ENCODE peak calls at places on chromosomes 6 and 20, in nine cellular contexts. V is A549, O is stomach, M is right lobe of liver, D is upper lobe of left lung, K is endothelial cell of umbilical vein, P is NB4, J is heart left ventricle, U is esophagus squamous epithelium. L is an unnamed sample.

GRCh38 chr20:51400051-51400926 is 142.2 kb downstream of the NFATC2 start:
- DNase-seq in U (peak; percentile 8), K (no peak), O (peak; percentile 32), M (no peak), D (no peak), P (no peak), V (no peak), J (no peak), L (no peak)

GRCh38 chr20:709421-709820 is 33.8 kb upstream of the SCRT2 start:
- DNase-seq in U (no peak), D (no peak), J (no peak), O (peak; percentile 56), K (no peak), V (no peak), M (no peak), P (no peak), L (no peak)

GRCh38 chr6:39218868-39219567 is 10.3 kb downstream of the KCNK5 start:
- DNase-seq in J (no peak), U (no peak), P (peak; percentile 81), M (no peak), O (no peak), K (no peak), V (no peak), D (no peak), L (no peak)

GRCh38 chr6:6057442-6058053 is 50.8 kb upstream of the NRN1 start:
- DNase-seq in V (peak; percentile 50), J (no peak), P (peak; percentile 72), O (no peak), K (peak; percentile 57), M (no peak), U (no peak), D (no peak), L (no peak)

GRCh38 chr6:2749972-2750600 is 636 bp downstream of the MYLK4 start:
- DNase-seq in V (peak; percentile 50), P (peak; percentile 82), D (no peak), O (peak; percentile 67), K (peak; percentile 65), M (no peak), J (peak; percentile 49), U (no peak), L (peak; percentile 41)

GRCh38 chr6:170039156-170040114 is 251.4 kb downstream of the DLL1 start:
- DNase-seq in P (no peak), M (no peak), U (no peak), J (no peak), K (no peak), O (no peak), V (no peak), D (peak; percentile 45), L (no peak)

GRCh38 chr6:137424243-137424642 is 70.0 kb downstream of the OLIG3 start:
- DNase-seq in K (no peak), P (no peak), U (no peak), D (no peak), M (no peak), O (no peak), V (no peak), J (no peak), L (no peak)

GRCh38 chr6:4613795-4614194 is 162.4 kb upstream of the CDYL start:
- DNase-seq in O (no peak), K (no peak), V (no peak), J (no peak), P (no peak), U (no peak), M (no peak), D (no peak), L (no peak)

GRCh38 chr20:3889489-3890409 is 562 bp downstream of the PANK2 start:
- DNase-seq in O (peak; percentile 40), V (peak; percentile 37), J (peak; percentile 58), P (peak; percentile 68), M (peak; percentile 64), K (peak; percentile 53), D (peak; percentile 89), U (no peak), L (no peak)

GRCh38 chr20:37251836-37252477 is 9.7 kb downstream of the GHRH start:
- DNase-seq in P (no peak), O (no peak), K (no peak), V (no peak), J (no peak), U (no peak), M (no peak), D (no peak), L (no peak)

GRCh38 chr6:62797190-62797589 is 414.1 kb upstream of the FKBP1C start:
- DNase-seq in O (no peak), D (no peak), K (no peak), U (no peak), M (no peak), J (no peak), V (no peak), P (no peak), L (no peak)

GRCh38 chr6:30754631-30755030 is 10.3 kb upstream of the IER3 start:
- DNase-seq in U (no peak), P (no peak), M (no peak), O (no peak), J (no peak), V (no peak), D (no peak), K (no peak), L (no peak)

GRCh38 chr20:54199721-54200176 is 8.1 kb upstream of the PFDN4 start:
- DNase-seq in P (peak; percentile 76), D (no peak), V (peak; percentile 85), U (no peak), K (peak; percentile 77), J (peak; percentile 37), M (peak; percentile 78), O (peak; percentile 81), L (peak; percentile 47)

GRCh38 chr6:109869398-109870165 is 108.5 kb upstream of the GPR6 start:
- DNase-seq in M (no peak), K (no peak), U (no peak), O (no peak), J (peak; percentile 22), P (no peak), D (no peak), V (no peak), L (no peak)

GRCh38 chr6:127013865-127014264 is 104.6 kb upstream of the RSPO3 start:
- DNase-seq in O (no peak), V (peak; percentile 35), M (no peak), J (no peak), K (no peak), P (no peak), U (no peak), D (no peak), L (no peak)

GRCh38 chr6:121436966-121437756 is 1.7 kb downstream of the GJA1 start:
- DNase-seq in O (no peak), D (peak; percentile 88), U (no peak), M (no peak), K (peak; percentile 82), V (peak; percentile 54), J (peak; percentile 59), P (peak; percentile 69), L (peak; percentile 15)

GRCh38 chr20:62800314-62801259 is 4.0 kb upstream of the OGFR start:
- DNase-seq in J (no peak), M (no peak), K (no peak), D (no peak), U (no peak), P (no peak), O (no peak), V (no peak), L (no peak)
- TF ChIP-seq POLR2A in J (no peak), M (no peak), K (no peak), D (no peak), U (no peak), P (no peak), O (no peak), V (no peak), L (no peak)

DNA sequence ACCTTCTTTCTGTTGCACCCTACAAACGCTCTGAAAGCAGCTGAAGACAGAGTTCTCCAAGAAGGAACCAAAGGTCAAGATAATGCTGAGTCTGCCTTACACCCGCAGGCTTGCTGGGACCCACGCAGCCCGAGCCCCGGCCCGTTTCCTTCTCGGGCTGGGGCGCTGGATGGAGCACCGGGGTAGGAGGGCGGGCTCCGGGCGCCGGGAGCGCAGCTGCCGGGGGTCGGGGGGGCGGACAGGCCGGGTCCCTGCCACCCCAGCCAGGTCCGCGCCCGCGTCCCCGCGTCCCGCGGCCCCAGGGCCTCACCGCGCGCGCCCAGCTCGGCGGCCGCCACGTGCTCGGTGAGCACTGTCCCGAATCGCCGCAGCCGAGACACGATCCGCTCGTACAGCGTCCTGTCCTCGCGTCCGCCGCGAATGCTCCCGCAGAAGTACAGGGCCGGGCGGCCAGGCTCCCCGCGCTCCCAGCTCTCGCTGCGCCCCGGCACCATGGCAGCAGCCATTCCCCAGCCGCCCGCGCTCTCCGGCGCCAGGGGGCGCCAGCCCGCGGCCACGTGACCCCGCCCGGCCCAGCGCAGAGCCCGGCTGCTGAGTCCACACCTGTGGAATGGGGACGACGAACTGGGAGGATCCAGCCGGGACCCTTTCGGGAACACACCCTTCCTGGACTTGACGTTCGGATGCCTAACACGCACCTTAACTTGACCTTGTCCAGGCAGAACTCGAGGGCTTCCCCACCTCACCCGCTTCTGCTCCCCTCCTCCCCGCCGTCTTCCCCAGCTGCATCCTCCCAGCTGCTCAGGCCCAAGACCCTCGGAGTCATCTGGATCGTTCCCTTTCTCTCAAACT is at the start of gene DNPH1:
- DNase-seq in V (peak; percentile 59), O (peak; percentile 81), J (peak; percentile 75), K (peak; percentile 70), P (peak; percentile 82), U (no peak), D (peak; percentile 97), M (peak; percentile 85), L (peak; percentile 73)
- TF ChIP-seq POLR2A in V (peak; percentile 61), O (no peak), J (peak; percentile 38), K (peak; percentile 77), P (peak; percentile 64), U (no peak), D (no peak), M (peak; percentile 52), L (peak; percentile 42)

GRCh38 chr6:146693342-146693741 is 94.6 kb downstream of the ADGB start:
- DNase-seq in U (no peak), K (no peak), M (no peak), J (no peak), D (no peak), V (no peak), P (no peak), O (no peak), L (no peak)
- TF ChIP-seq POLR2A in U (no peak), K (no peak), M (no peak), J (no peak), D (no peak), V (no peak), P (no peak), O (no peak), L (no peak)

DNA sequence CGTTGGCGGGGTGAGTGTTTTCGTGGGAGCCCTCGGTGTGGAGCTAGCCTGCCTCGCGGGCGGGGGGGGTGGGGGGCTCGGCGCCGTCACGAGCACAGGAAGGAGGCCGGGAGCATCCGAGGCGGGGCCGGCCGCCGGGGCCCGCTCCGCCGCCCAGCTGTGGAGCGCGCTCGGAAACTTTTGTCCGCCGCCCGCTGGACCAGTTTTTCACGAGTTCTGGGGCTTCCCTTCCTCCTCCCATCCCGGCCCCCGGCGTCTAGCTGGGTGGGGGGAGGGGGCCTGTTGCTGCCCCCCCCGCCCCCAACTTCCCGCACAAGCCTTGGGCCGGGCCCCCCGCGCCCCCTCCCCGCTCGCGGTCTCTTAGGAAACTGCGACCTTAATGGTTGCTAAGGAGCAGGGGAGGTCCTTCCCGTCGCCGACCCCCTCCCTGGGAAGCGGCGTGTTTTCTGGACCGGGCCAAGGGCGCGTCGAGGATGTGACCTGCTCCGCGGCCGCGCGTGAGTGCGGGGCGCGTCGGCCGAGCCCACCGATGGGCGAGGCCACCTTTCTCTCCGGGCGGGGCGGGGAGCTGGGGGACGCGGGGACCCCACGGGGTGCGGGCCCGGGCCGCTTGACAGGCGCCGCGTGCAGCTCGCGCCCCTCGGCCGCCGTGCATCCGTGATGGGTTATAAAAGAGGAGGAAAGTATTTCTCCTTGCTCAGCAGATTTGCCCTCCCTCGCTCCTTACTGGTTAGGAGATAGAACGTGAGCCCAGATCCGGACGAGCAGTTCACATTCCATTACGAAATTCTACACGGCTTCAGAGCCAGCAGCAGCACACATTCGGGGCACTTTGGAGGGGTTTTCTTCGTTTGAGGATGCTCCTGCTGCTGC is 1.4 kb downstream of the RREB1 start:
- DNase-seq in D (peak; percentile 90), P (peak; percentile 88), U (no peak), M (peak; percentile 68), O (peak; percentile 57), K (peak; percentile 51), J (peak; percentile 58), V (peak; percentile 46), L (peak; percentile 49)
- TF ChIP-seq POLR2A in D (no peak), P (peak; percentile 31), U (peak; percentile 45), M (peak; percentile 52), O (no peak), K (no peak), J (peak; percentile 27), V (no peak), L (no peak)